ENCODE peak calls at places on chromosomes 4 and X, in seven cellular contexts. P is H9, V is HCT116, R is SK-N-SH, I is neural progenitor cell, S is osteoblast, L is OCI-LY7. A is an unnamed sample. For H4K20me1, the result is how much of the 10 kb centered on the place peaks cover.

GRCh38 chr4:17309567-17310268 is 202.2 kb downstream of the QDPR start:
- DNase-seq in R (no peak), P (no peak), S (no peak), V (no peak), I (no peak), L (no peak), A (peak)

GRCh38 chr4:31007858-31008257 is 287.7 kb downstream of the PCDH7 start:
- DNase-seq in P (no peak), I (no peak), V (no peak), L (no peak), S (no peak), R (peak), A (no peak)

GRCh38 chrX:84182521-84182920 is 5.5 kb downstream of the RPS6KA6 start:
- DNase-seq in V (no peak), I (no peak), R (no peak), L (no peak), P (no peak), S (no peak), A (no peak)

GRCh38 chr4:38762560-38762959 is 20.2 kb downstream of the TLR10 start:
- DNase-seq in S (no peak), L (peak), I (no peak), P (no peak), R (no peak), V (no peak), A (no peak)

GRCh38 chrX:140190441-140191108 is 225.3 kb upstream of the CXorf66 start:
- DNase-seq in P (no peak), I (no peak), V (no peak), R (no peak), S (no peak), L (no peak), A (peak)

GRCh38 chrX:26922278-26922677 is 540.9 kb downstream of the PPP4R3C start:
- DNase-seq in R (no peak), I (no peak), L (no peak), P (no peak), V (no peak), S (no peak), A (peak)

GRCh38 chr4:6689506-6689960 is 4.1 kb upstream of the S100P start:
- DNase-seq in V (no peak), S (no peak), R (no peak), I (no peak), P (peak), L (no peak), A (no peak)

GRCh38 chr4:99144070-99144469 is at the start of gene ADH4:
- DNase-seq in V (no peak), P (no peak), S (no peak), I (peak), L (no peak), R (no peak), A (peak)

GRCh38 chrX:21961142-21961541 is 20.6 kb downstream of the SMS start:
- DNase-seq in L (no peak), I (no peak), V (no peak), R (no peak), P (no peak), S (no peak), A (peak)

GRCh38 chrX:21958888-21959287 is 18.4 kb downstream of the SMS start:
- DNase-seq in S (no peak), L (no peak), P (no peak), I (no peak), V (no peak), R (no peak), A (peak)

GRCh38 chrX:21958187-21958586 is 17.7 kb downstream of the SMS start:
- DNase-seq in R (no peak), I (no peak), P (no peak), S (no peak), V (no peak), L (no peak), A (no peak)

GRCh38 chrX:21959362-21960051 is 19.0 kb downstream of the SMS start:
- DNase-seq in L (no peak), I (no peak), P (no peak), V (no peak), S (no peak), R (no peak), A (no peak)

DNA sequence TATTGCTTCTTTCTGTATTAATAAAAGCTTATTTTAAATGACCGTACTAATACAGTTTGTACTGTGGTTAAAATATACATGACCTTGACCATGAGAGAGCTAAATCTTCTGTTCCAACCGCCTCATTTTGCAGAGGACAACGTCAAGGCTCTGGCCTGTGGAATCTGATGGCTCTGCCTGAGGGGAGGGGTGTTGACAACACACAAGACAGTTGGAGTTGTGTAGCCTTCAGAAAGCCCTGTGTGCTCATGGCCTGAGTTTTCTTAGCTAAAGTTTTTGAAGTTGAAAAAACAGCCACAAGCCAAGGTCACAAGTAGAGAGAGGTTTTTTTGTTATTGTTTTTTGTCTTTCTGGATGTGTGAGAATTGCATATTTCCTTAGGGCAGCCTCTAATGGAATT is 20.1 kb downstream of the SMS start:
- DNase-seq in I (no peak), S (no peak), R (no peak), V (no peak), L (no peak), P (no peak), A (no peak)
- H4K20me1 ChIP-seq in I (under half), S (under half), R (half or more), V (under half), L (under half), P (under half), A (under half)

GRCh38 chr4:40177591-40177990 is 19.2 kb upstream of the RHOH start:
- DNase-seq in I (no peak), V (no peak), P (no peak), L (no peak), S (no peak), R (no peak), A (no peak)
- H3K4me2 ChIP-seq in I (no peak), V (no peak), P (no peak), L (peak), S (no peak), R (no peak), A (no peak)

DNA sequence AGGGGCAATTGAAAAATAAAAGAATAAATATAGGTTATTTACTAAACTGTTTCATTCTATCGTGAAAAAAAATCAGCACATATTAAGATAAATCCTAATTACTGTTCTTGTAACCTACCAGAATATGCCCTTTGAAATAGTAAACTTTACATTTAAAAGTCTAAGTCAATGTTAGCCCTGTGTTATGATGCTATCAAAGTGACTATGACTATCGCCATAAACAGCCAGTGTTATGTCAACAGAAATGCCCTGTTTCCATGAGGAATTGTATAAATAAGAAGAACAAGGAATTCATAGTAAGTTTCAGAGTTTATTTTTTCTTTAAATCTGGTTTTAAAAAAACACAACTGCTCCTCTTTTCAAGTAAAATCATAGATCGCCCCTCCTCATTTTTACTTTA is 11.4 kb downstream of the NR3C2 start:
- DNase-seq in V (no peak), P (no peak), R (no peak), L (no peak), S (no peak), I (no peak), A (no peak)
- H3K27ac ChIP-seq in V (no peak), P (no peak), R (no peak), L (no peak), S (no peak), I (no peak), A (no peak)

GRCh38 chr4:183183906-183184535 is 85.0 kb downstream of the WWC2 start:
- DNase-seq in S (no peak), R (no peak), L (no peak), V (no peak), I (no peak), P (no peak), A (no peak)

GRCh38 chr4:183181081-183181480 is 82.0 kb downstream of the WWC2 start:
- DNase-seq in S (no peak), V (no peak), R (no peak), P (no peak), I (no peak), L (no peak), A (no peak)

GRCh38 chr4:183180621-183181020 is 81.6 kb downstream of the WWC2 start:
- DNase-seq in P (no peak), R (no peak), I (no peak), V (no peak), L (no peak), S (no peak), A (no peak)

GRCh38 chr4:183185018-183185417 is 86.0 kb downstream of the WWC2 start:
- DNase-seq in V (no peak), L (no peak), I (no peak), S (no peak), R (no peak), P (no peak), A (peak)

GRCh38 chr4:183182873-183183725 is 84.0 kb downstream of the WWC2 start:
- DNase-seq in I (peak), L (no peak), P (peak), V (peak), R (no peak), S (peak), A (peak)
- H4K20me1 ChIP-seq in I (under half), L (under half), P (under half), V (under half), R (under half), S (under half), A (under half)

DNA sequence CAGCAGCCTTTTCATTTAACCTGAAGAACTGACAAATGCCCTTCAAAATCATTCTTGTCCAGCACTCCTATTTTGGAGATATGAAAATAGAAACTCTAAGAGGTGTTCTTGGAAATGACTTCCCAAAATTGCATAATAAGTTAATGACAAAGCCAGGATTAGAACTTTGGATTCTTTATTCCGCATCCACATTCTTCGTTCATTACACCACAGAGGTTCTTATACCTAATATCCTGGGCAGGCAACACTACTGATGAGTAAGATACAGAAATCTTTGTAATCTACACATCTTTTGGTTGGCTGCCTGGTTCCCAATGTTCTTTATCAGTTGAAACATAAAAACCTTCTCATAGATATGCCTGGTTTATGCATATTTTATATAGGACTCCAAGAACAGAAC is 5.9 kb downstream of the COL25A1 start:
- DNase-seq in P (no peak), S (no peak), R (no peak), V (no peak), L (no peak), I (no peak), A (no peak)
- H3K4me2 ChIP-seq in P (no peak), S (no peak), R (no peak), V (no peak), L (no peak), I (no peak), A (no peak)

DNA sequence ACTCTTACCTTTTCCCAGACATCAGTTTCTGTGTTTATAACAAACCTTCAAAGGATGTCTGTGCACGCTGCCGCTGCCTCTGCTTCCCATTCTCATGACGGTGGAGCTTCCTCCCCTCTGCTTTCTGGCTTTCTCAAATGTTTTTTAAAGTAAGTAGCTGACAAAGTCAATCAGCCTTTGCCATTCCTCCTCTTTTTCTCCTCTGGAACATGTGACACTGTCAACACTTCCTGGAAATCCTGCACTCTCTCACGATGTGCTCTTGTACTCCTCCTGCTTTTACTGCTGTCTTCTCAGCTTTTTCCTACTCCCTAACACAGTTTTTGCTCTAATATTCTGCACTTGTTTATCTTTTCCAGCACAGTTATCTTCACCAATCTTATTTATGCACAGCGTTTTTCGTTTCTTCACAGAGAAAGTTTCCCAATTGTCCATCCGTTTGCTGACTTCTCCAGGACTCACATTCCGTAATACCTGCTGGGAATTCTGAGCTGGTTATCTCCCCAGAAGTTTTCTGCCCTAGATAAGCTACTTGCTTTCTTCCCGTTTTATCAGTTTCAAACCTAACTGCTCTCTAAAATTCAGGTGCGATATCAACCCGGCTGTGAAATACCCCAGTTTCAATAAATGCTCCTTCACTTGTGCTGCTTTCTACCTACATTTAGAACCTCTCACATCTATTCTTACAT is 465.6 kb upstream of the AGA start:
- DNase-seq in P (no peak), I (peak), S (no peak), L (no peak), R (no peak), V (no peak), A (peak)
- H3K27ac ChIP-seq in P (no peak), I (no peak), S (no peak), L (no peak), R (no peak), V (no peak), A (no peak)

DNA sequence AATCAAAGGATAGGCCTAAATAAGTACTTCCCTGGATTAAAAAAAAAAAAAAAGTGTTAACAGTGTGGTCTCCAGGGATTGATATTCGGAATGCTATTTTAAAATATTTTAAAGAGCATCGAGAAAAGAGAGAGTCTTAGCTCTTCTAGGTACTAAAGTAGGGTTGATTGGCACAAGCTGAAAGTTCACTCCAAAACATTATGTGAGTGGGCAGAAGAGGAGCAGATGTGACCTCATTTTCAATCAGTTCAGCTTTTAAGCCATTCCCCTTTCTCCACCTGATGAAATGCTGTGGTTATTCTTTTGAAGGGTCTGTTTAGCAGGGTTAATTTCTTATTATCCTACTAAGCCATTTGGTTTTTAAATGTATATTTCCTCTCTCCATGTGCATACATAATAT is 69.1 kb downstream of the GALNT7 start:
- DNase-seq in R (no peak), V (no peak), S (peak), L (no peak), P (no peak), I (no peak), A (no peak)
- H4K20me1 ChIP-seq in R (under half), V (under half), S (under half), L (under half), P (under half), I (under half), A (under half)

GRCh38 chr4:185311113-185311888 is 84.4 kb downstream of the LRP2BP start:
- DNase-seq in P (no peak), I (no peak), S (no peak), L (peak), R (no peak), V (no peak), A (no peak)
- H3K4me2 ChIP-seq in P (no peak), I (no peak), S (no peak), L (peak), R (no peak), V (no peak), A (no peak)